ENCODE peak calls at places on chromosomes 7 and 10, in six cellular contexts. One of them, this sample, is unnamed.

GRCh38 chr10:118210276-118210675 is 131.8 kb downstream of the FAM204A start:
- DNase-seq in tibial artery: no peak
- DNase-seq in CD8-positive, alpha-beta T cell: no peak
- DNase-seq in CD4-positive, alpha-beta T cell: no peak
- DNase-seq in HFF-Myc: no peak
- DNase-seq in heart left ventricle: no peak
- DNase-seq in this sample: no peak

GRCh38 chr10:51073461-51074237 is 638 bp upstream of the PRKG1 start:
- DNase-seq in tibial artery: peak; percentile 69
- DNase-seq in CD8-positive, alpha-beta T cell: no peak
- DNase-seq in CD4-positive, alpha-beta T cell: no peak
- DNase-seq in HFF-Myc: no peak
- DNase-seq in heart left ventricle: peak; percentile 42
- DNase-seq in this sample: no peak

GRCh38 chr7:96952974-96953391 is 52.4 kb upstream of the DLX6 start:
- DNase-seq in tibial artery: no peak
- DNase-seq in CD8-positive, alpha-beta T cell: no peak
- DNase-seq in CD4-positive, alpha-beta T cell: no peak
- DNase-seq in HFF-Myc: no peak
- DNase-seq in heart left ventricle: no peak
- DNase-seq in this sample: no peak

GRCh38 chr10:24891823-24892222 is 60.6 kb downstream of the PRTFDC1 start:
- DNase-seq in tibial artery: no peak
- DNase-seq in CD8-positive, alpha-beta T cell: no peak
- DNase-seq in CD4-positive, alpha-beta T cell: no peak
- DNase-seq in HFF-Myc: peak; percentile 73
- DNase-seq in heart left ventricle: no peak
- DNase-seq in this sample: no peak

GRCh38 chr10:7306147-7306546 is 104.7 kb downstream of the SFMBT2 start:
- DNase-seq in tibial artery: no peak
- DNase-seq in CD8-positive, alpha-beta T cell: no peak
- DNase-seq in CD4-positive, alpha-beta T cell: no peak
- DNase-seq in HFF-Myc: no peak
- DNase-seq in heart left ventricle: no peak
- DNase-seq in this sample: no peak

GRCh38 chr7:50807026-50807730 is 24.5 kb upstream of the GRB10 start:
- DNase-seq in tibial artery: peak; percentile 25
- DNase-seq in CD8-positive, alpha-beta T cell: no peak
- DNase-seq in CD4-positive, alpha-beta T cell: no peak
- DNase-seq in HFF-Myc: no peak
- DNase-seq in heart left ventricle: no peak
- DNase-seq in this sample: no peak

GRCh38 chr10:11551915-11552602 is 59.4 kb downstream of the USP6NL start:
- DNase-seq in tibial artery: no peak
- DNase-seq in CD8-positive, alpha-beta T cell: no peak
- DNase-seq in CD4-positive, alpha-beta T cell: no peak
- DNase-seq in HFF-Myc: peak; percentile 66
- DNase-seq in heart left ventricle: no peak
- DNase-seq in this sample: no peak

GRCh38 chr10:6823770-6824169 is 243.7 kb upstream of the PRKCQ start:
- DNase-seq in tibial artery: no peak
- DNase-seq in CD8-positive, alpha-beta T cell: no peak
- DNase-seq in CD4-positive, alpha-beta T cell: no peak
- DNase-seq in HFF-Myc: no peak
- DNase-seq in heart left ventricle: no peak
- DNase-seq in this sample: no peak

GRCh38 chr10:3143791-3144434 is 28.7 kb downstream of the PITRM1 start:
- DNase-seq in tibial artery: no peak
- DNase-seq in CD8-positive, alpha-beta T cell: no peak
- DNase-seq in CD4-positive, alpha-beta T cell: no peak
- DNase-seq in HFF-Myc: no peak
- DNase-seq in heart left ventricle: no peak
- DNase-seq in this sample: no peak

GRCh38 chr7:30899066-30899465 is 12.6 kb upstream of the AQP1 start:
- DNase-seq in tibial artery: no peak
- DNase-seq in CD8-positive, alpha-beta T cell: no peak
- DNase-seq in CD4-positive, alpha-beta T cell: no peak
- DNase-seq in HFF-Myc: no peak
- DNase-seq in heart left ventricle: no peak
- DNase-seq in this sample: no peak

GRCh38 chr7:75962607-75963382 is 31.6 kb downstream of the TMEM120A start:
- DNase-seq in tibial artery: peak; percentile 88
- DNase-seq in CD8-positive, alpha-beta T cell: no peak
- DNase-seq in CD4-positive, alpha-beta T cell: no peak
- DNase-seq in HFF-Myc: no peak
- DNase-seq in heart left ventricle: peak; percentile 71
- DNase-seq in this sample: no peak

GRCh38 chr10:84333864-84334451 is 5.6 kb downstream of the CCSER2 start:
- DNase-seq in tibial artery: no peak
- DNase-seq in CD8-positive, alpha-beta T cell: peak; percentile 69
- DNase-seq in CD4-positive, alpha-beta T cell: peak; percentile 55
- DNase-seq in HFF-Myc: no peak
- DNase-seq in heart left ventricle: no peak
- DNase-seq in this sample: peak; percentile 61

GRCh38 chr10:97048649-97049427 is 136.9 kb downstream of the SLIT1 start:
- DNase-seq in tibial artery: peak; percentile 58
- DNase-seq in CD8-positive, alpha-beta T cell: no peak
- DNase-seq in CD4-positive, alpha-beta T cell: no peak
- DNase-seq in HFF-Myc: no peak
- DNase-seq in heart left ventricle: no peak
- DNase-seq in this sample: no peak

GRCh38 chr10:98260752-98261151 is 7.2 kb downstream of the LOXL4 start:
- DNase-seq in tibial artery: no peak
- DNase-seq in CD8-positive, alpha-beta T cell: no peak
- DNase-seq in CD4-positive, alpha-beta T cell: no peak
- DNase-seq in HFF-Myc: no peak
- DNase-seq in heart left ventricle: no peak
- DNase-seq in this sample: no peak

GRCh38 chr7:116062666-116063065 is 32.1 kb upstream of the TFEC start:
- DNase-seq in tibial artery: no peak
- DNase-seq in CD8-positive, alpha-beta T cell: no peak
- DNase-seq in CD4-positive, alpha-beta T cell: no peak
- DNase-seq in HFF-Myc: peak; percentile 36
- DNase-seq in heart left ventricle: no peak
- DNase-seq in this sample: no peak

GRCh38 chr10:72248477-72249151 is 25.1 kb upstream of the DDIT4 start:
- DNase-seq in tibial artery: peak; percentile 97
- DNase-seq in CD8-positive, alpha-beta T cell: peak; percentile 68
- DNase-seq in CD4-positive, alpha-beta T cell: peak; percentile 58
- DNase-seq in HFF-Myc: no peak
- DNase-seq in heart left ventricle: peak; percentile 88
- DNase-seq in this sample: peak; percentile 58

GRCh38 chr10:24234784-24235183 is 25.8 kb downstream of the KIAA1217 start:
- DNase-seq in tibial artery: no peak
- DNase-seq in CD8-positive, alpha-beta T cell: no peak
- DNase-seq in CD4-positive, alpha-beta T cell: no peak
- DNase-seq in HFF-Myc: no peak
- DNase-seq in heart left ventricle: no peak
- DNase-seq in this sample: no peak

GRCh38 chr7:158467562-158467961 is 120.1 kb downstream of the PTPRN2 start:
- DNase-seq in tibial artery: no peak
- DNase-seq in CD8-positive, alpha-beta T cell: no peak
- DNase-seq in CD4-positive, alpha-beta T cell: no peak
- DNase-seq in HFF-Myc: no peak
- DNase-seq in heart left ventricle: no peak
- DNase-seq in this sample: no peak

GRCh38 chr10:2985729-2986232 is 81.6 kb upstream of the PFKP start:
- DNase-seq in tibial artery: no peak
- DNase-seq in CD8-positive, alpha-beta T cell: no peak
- DNase-seq in CD4-positive, alpha-beta T cell: no peak
- DNase-seq in HFF-Myc: no peak
- DNase-seq in heart left ventricle: no peak
- DNase-seq in this sample: no peak

GRCh38 chr10:88421590-88421989 is 161.5 kb downstream of the RNLS start:
- DNase-seq in tibial artery: no peak
- DNase-seq in CD8-positive, alpha-beta T cell: no peak
- DNase-seq in CD4-positive, alpha-beta T cell: no peak
- DNase-seq in HFF-Myc: no peak
- DNase-seq in heart left ventricle: no peak
- DNase-seq in this sample: no peak

GRCh38 chr7:78218051-78218450 is 419.5 kb downstream of the PHTF2 start:
- DNase-seq in tibial artery: no peak
- DNase-seq in CD8-positive, alpha-beta T cell: no peak
- DNase-seq in CD4-positive, alpha-beta T cell: no peak
- DNase-seq in HFF-Myc: no peak
- DNase-seq in heart left ventricle: no peak
- DNase-seq in this sample: no peak

GRCh38 chr10:70430489-70431445 is 10.7 kb downstream of the NODAL start:
- DNase-seq in tibial artery: peak; percentile 92
- DNase-seq in CD8-positive, alpha-beta T cell: no peak
- DNase-seq in CD4-positive, alpha-beta T cell: no peak
- DNase-seq in HFF-Myc: no peak
- DNase-seq in heart left ventricle: peak; percentile 72
- DNase-seq in this sample: no peak
- TF ChIP-seq CTCF in tibial artery: peak; percentile 20
- TF ChIP-seq CTCF in CD8-positive, alpha-beta T cell: no peak
- TF ChIP-seq CTCF in CD4-positive, alpha-beta T cell: no peak
- TF ChIP-seq CTCF in HFF-Myc: peak; percentile 2
- TF ChIP-seq CTCF in heart left ventricle: peak; percentile 40
- TF ChIP-seq CTCF in this sample: no peak

GRCh38 chr7:134690016-134690415 is 43.4 kb downstream of the BPGM start:
- DNase-seq in tibial artery: no peak
- DNase-seq in CD8-positive, alpha-beta T cell: no peak
- DNase-seq in CD4-positive, alpha-beta T cell: no peak
- DNase-seq in HFF-Myc: no peak
- DNase-seq in heart left ventricle: no peak
- DNase-seq in this sample: no peak

GRCh38 chr7:134685250-134685649 is 38.6 kb downstream of the BPGM start:
- DNase-seq in tibial artery: no peak
- DNase-seq in CD8-positive, alpha-beta T cell: no peak
- DNase-seq in CD4-positive, alpha-beta T cell: no peak
- DNase-seq in HFF-Myc: no peak
- DNase-seq in heart left ventricle: no peak
- DNase-seq in this sample: no peak

GRCh38 chr7:134690614-134691504 is 44.2 kb downstream of the BPGM start:
- DNase-seq in tibial artery: peak; percentile 72
- DNase-seq in CD8-positive, alpha-beta T cell: no peak
- DNase-seq in CD4-positive, alpha-beta T cell: no peak
- DNase-seq in HFF-Myc: no peak
- DNase-seq in heart left ventricle: no peak
- DNase-seq in this sample: no peak

GRCh38 chr7:134684165-134684564 is 37.5 kb downstream of the BPGM start:
- DNase-seq in tibial artery: no peak
- DNase-seq in CD8-positive, alpha-beta T cell: no peak
- DNase-seq in CD4-positive, alpha-beta T cell: no peak
- DNase-seq in HFF-Myc: no peak
- DNase-seq in heart left ventricle: no peak
- DNase-seq in this sample: no peak

GRCh38 chr7:134686782-134687181 is 40.1 kb downstream of the BPGM start:
- DNase-seq in tibial artery: no peak
- DNase-seq in CD8-positive, alpha-beta T cell: no peak
- DNase-seq in CD4-positive, alpha-beta T cell: no peak
- DNase-seq in HFF-Myc: no peak
- DNase-seq in heart left ventricle: no peak
- DNase-seq in this sample: no peak
- TF ChIP-seq CTCF in tibial artery: peak; percentile 30
- TF ChIP-seq CTCF in CD8-positive, alpha-beta T cell: no peak
- TF ChIP-seq CTCF in CD4-positive, alpha-beta T cell: no peak
- TF ChIP-seq CTCF in HFF-Myc: peak; percentile 12
- TF ChIP-seq CTCF in heart left ventricle: peak; percentile 54
- TF ChIP-seq CTCF in this sample: no peak

GRCh38 chr7:73840715-73841379 is 1.5 kb downstream of the METTL27 start:
- DNase-seq in tibial artery: no peak
- DNase-seq in CD8-positive, alpha-beta T cell: no peak
- DNase-seq in CD4-positive, alpha-beta T cell: no peak
- DNase-seq in HFF-Myc: no peak
- DNase-seq in heart left ventricle: no peak
- DNase-seq in this sample: no peak

GRCh38 chr7:73841689-73842247 is 548 bp downstream of the METTL27 start:
- DNase-seq in tibial artery: peak; percentile 72
- DNase-seq in CD8-positive, alpha-beta T cell: no peak
- DNase-seq in CD4-positive, alpha-beta T cell: no peak
- DNase-seq in HFF-Myc: no peak
- DNase-seq in heart left ventricle: no peak
- DNase-seq in this sample: no peak

GRCh38 chr7:73838642-73839041 is 3.7 kb downstream of the METTL27 start:
- DNase-seq in tibial artery: no peak
- DNase-seq in CD8-positive, alpha-beta T cell: no peak
- DNase-seq in CD4-positive, alpha-beta T cell: no peak
- DNase-seq in HFF-Myc: no peak
- DNase-seq in heart left ventricle: no peak
- DNase-seq in this sample: no peak

GRCh38 chr7:73839290-73839689 is 3.0 kb downstream of the METTL27 start:
- DNase-seq in tibial artery: no peak
- DNase-seq in CD8-positive, alpha-beta T cell: no peak
- DNase-seq in CD4-positive, alpha-beta T cell: no peak
- DNase-seq in HFF-Myc: no peak
- DNase-seq in heart left ventricle: no peak
- DNase-seq in this sample: no peak

DNA sequence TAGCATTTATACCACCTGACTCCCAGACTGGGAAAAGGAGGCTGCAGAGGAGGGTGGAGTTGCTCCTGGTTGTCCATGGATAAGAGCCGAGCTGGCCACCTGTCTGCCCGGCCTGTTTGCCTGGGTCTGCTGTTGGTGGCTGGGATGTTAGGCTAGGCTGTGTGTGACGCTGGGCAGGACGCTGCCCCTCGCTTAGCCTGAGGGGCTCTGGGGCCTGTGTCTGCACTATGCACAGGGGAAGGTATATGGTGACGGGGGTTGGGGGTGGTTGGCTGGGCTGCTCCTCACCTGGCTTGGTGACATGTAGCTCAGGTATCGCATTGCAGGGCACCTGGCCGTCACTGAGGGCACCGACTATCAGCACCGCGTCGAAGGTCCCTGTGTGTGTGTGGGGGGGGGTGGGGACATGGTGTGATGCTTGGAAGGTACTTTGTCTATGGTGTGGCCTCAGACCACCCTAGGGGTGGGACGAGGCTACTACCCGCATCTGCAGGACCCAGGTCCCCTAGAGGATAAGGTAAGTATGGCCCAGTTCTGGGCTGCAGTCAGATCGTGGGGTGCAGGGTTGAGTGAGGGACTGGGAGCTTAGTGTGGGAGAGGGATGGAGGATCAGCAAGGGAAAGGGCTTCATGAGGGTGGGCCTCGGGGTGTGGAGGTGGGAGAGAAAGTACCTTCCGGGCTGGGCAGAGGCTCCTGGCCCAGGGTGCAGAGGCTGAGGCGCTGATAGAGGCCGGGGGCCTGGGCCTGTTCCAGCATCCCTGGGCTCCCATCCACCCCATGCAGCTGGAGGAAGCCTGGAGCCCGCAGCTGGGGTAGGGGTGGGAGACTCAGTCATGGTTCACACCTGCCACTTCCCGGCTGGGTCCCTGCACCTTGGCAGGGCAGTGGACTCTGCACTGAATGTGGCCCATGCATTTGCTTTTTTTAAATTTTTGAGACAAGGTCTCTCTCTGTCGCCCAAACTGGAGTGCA is 2.3 kb downstream of the METTL27 start:
- DNase-seq in tibial artery: no peak
- DNase-seq in CD8-positive, alpha-beta T cell: no peak
- DNase-seq in CD4-positive, alpha-beta T cell: no peak
- DNase-seq in HFF-Myc: no peak
- DNase-seq in heart left ventricle: no peak
- DNase-seq in this sample: no peak
- TF ChIP-seq CTCF in tibial artery: no peak
- TF ChIP-seq CTCF in CD8-positive, alpha-beta T cell: no peak
- TF ChIP-seq CTCF in CD4-positive, alpha-beta T cell: no peak
- TF ChIP-seq CTCF in HFF-Myc: no peak
- TF ChIP-seq CTCF in heart left ventricle: no peak
- TF ChIP-seq CTCF in this sample: no peak

GRCh38 chr7:39406464-39406863 is 159.7 kb upstream of the YAE1 start:
- DNase-seq in tibial artery: no peak
- DNase-seq in CD8-positive, alpha-beta T cell: no peak
- DNase-seq in CD4-positive, alpha-beta T cell: no peak
- DNase-seq in HFF-Myc: no peak
- DNase-seq in heart left ventricle: no peak
- DNase-seq in this sample: no peak
- TF ChIP-seq CTCF in tibial artery: no peak
- TF ChIP-seq CTCF in CD8-positive, alpha-beta T cell: no peak
- TF ChIP-seq CTCF in CD4-positive, alpha-beta T cell: no peak
- TF ChIP-seq CTCF in HFF-Myc: no peak
- TF ChIP-seq CTCF in heart left ventricle: no peak
- TF ChIP-seq CTCF in this sample: no peak

This sample was measured in natural killer cell.